ENCODE peak calls at places on chromosomes 6 and 20, in eight cellular contexts. V, R, P, U, N, X, K and S are unnamed samples.
A peak's percentile ranks its signal among the peaks of the same experiment; 100 is the strongest.

GRCh38 chr6:24596717-24597116 is 49.3 kb downstream of the KIAA0319 start:
- DNase-seq in V (no peak), R (no peak), P (no peak), U (no peak), N (no peak), X (no peak), K (no peak), S (no peak)

GRCh38 chr6:113650610-113650979 is 206.6 kb upstream of the MARCKS start:
- DNase-seq in V (no peak), R (no peak), P (no peak), U (no peak), N (no peak), X (no peak), K (no peak), S (no peak)

GRCh38 chr6:151036869-151037680 is 171.6 kb downstream of the MTHFD1L start:
- DNase-seq in V (no peak), R (peak; percentile 30), P (no peak), U (no peak), N (no peak), X (no peak), K (peak; percentile 64), S (no peak)

GRCh38 chr20:35503841-35504460 is 25.5 kb downstream of the C20orf173 start:
- DNase-seq in V (no peak), R (no peak), P (peak; percentile 43), U (no peak), N (no peak), X (no peak), K (no peak), S (peak; percentile 91)

GRCh38 chr6:21808551-21809181 is 215.1 kb downstream of the SOX4 start:
- DNase-seq in V (no peak), R (no peak), P (peak; percentile 79), U (no peak), N (no peak), X (no peak), K (no peak), S (no peak)

GRCh38 chr6:28334272-28335039 is 1.5 kb downstream of the ZSCAN31 start:
- DNase-seq in V (no peak), R (no peak), P (no peak), U (no peak), N (no peak), X (no peak), K (no peak), S (peak; percentile 14)

GRCh38 chr6:40903456-40903855 is 135.6 kb downstream of the UNC5CL start:
- DNase-seq in V (no peak), R (no peak), P (no peak), U (no peak), N (no peak), X (no peak), K (no peak), S (no peak)

GRCh38 chr6:45650527-45651135 is 272.9 kb upstream of the SUPT3H start:
- DNase-seq in V (no peak), R (no peak), P (peak; percentile 66), U (no peak), N (no peak), X (no peak), K (peak; percentile 16), S (no peak)

GRCh38 chr20:13099676-13100075 is 90.9 kb downstream of the SPTLC3 start:
- DNase-seq in V (no peak), R (no peak), P (no peak), U (no peak), N (no peak), X (no peak), K (no peak), S (no peak)